ENCODE peak calls at places on chromosomes 3 and 15, in ten cellular contexts. One of them, this sample, is unnamed.

GRCh38 chr3:12508316-12508715 is 24.0 kb downstream of the TSEN2 start:
- DNase-seq in stimulated activated CD4-positive, alpha-beta T cell treated with anti-CD3 and anti-CD28 coated beads, Interleukin-2, amount 100 ng/mL, for 48 hours: no peak
- DNase-seq in NCI-H1105 treated with DMSO at 0.1 percent for 48 hours: no peak
- DNase-seq in NCI-H1092: no peak
- DNase-seq in HS-27A: peak
- DNase-seq in AML-193: no peak
- DNase-seq in ELR: peak
- DNase-seq in NCI-H1930: no peak
- DNase-seq in HCEC 1CT: peak
- DNase-seq in kidney tubule cell: peak
- DNase-seq in this sample: no peak

GRCh38 chr15:45094358-45094730 is 19.6 kb downstream of the DUOX2 start:
- DNase-seq in stimulated activated CD4-positive, alpha-beta T cell treated with anti-CD3 and anti-CD28 coated beads, Interleukin-2, amount 100 ng/mL, for 48 hours: no peak
- DNase-seq in NCI-H1105 treated with DMSO at 0.1 percent for 48 hours: no peak
- DNase-seq in NCI-H1092: no peak
- DNase-seq in HS-27A: no peak
- DNase-seq in AML-193: no peak
- DNase-seq in ELR: peak
- DNase-seq in NCI-H1930: no peak
- DNase-seq in HCEC 1CT: no peak
- DNase-seq in kidney tubule cell: peak
- DNase-seq in this sample: no peak

GRCh38 chr3:102258666-102259227 is 176.1 kb upstream of the ZPLD1 start:
- DNase-seq in stimulated activated CD4-positive, alpha-beta T cell treated with anti-CD3 and anti-CD28 coated beads, Interleukin-2, amount 100 ng/mL, for 48 hours: no peak
- DNase-seq in NCI-H1105 treated with DMSO at 0.1 percent for 48 hours: no peak
- DNase-seq in NCI-H1092: no peak
- DNase-seq in HS-27A: no peak
- DNase-seq in AML-193: no peak
- DNase-seq in ELR: no peak
- DNase-seq in NCI-H1930: no peak
- DNase-seq in HCEC 1CT: no peak
- DNase-seq in kidney tubule cell: peak
- DNase-seq in this sample: no peak

GRCh38 chr3:125479091-125479490 is 40.9 kb downstream of the SNX4 start:
- DNase-seq in stimulated activated CD4-positive, alpha-beta T cell treated with anti-CD3 and anti-CD28 coated beads, Interleukin-2, amount 100 ng/mL, for 48 hours: no peak
- DNase-seq in NCI-H1105 treated with DMSO at 0.1 percent for 48 hours: no peak
- DNase-seq in NCI-H1092: no peak
- DNase-seq in HS-27A: no peak
- DNase-seq in AML-193: no peak
- DNase-seq in ELR: peak
- DNase-seq in NCI-H1930: no peak
- DNase-seq in HCEC 1CT: no peak
- DNase-seq in kidney tubule cell: no peak
- DNase-seq in this sample: no peak

GRCh38 chr3:53259427-53260259 is 3.8 kb upstream of the TKT start:
- DNase-seq in stimulated activated CD4-positive, alpha-beta T cell treated with anti-CD3 and anti-CD28 coated beads, Interleukin-2, amount 100 ng/mL, for 48 hours: no peak
- DNase-seq in NCI-H1105 treated with DMSO at 0.1 percent for 48 hours: no peak
- DNase-seq in NCI-H1092: no peak
- DNase-seq in HS-27A: no peak
- DNase-seq in AML-193: no peak
- DNase-seq in ELR: no peak
- DNase-seq in NCI-H1930: no peak
- DNase-seq in HCEC 1CT: no peak
- DNase-seq in kidney tubule cell: no peak
- DNase-seq in this sample: no peak

GRCh38 chr15:50542051-50542450 is 4.4 kb downstream of the USP50 start:
- DNase-seq in stimulated activated CD4-positive, alpha-beta T cell treated with anti-CD3 and anti-CD28 coated beads, Interleukin-2, amount 100 ng/mL, for 48 hours: no peak
- DNase-seq in NCI-H1105 treated with DMSO at 0.1 percent for 48 hours: no peak
- DNase-seq in NCI-H1092: no peak
- DNase-seq in HS-27A: no peak
- DNase-seq in AML-193: no peak
- DNase-seq in ELR: no peak
- DNase-seq in NCI-H1930: no peak
- DNase-seq in HCEC 1CT: no peak
- DNase-seq in kidney tubule cell: no peak
- DNase-seq in this sample: no peak

GRCh38 chr3:158127250-158128219 is 17.6 kb downstream of the RSRC1 start:
- DNase-seq in stimulated activated CD4-positive, alpha-beta T cell treated with anti-CD3 and anti-CD28 coated beads, Interleukin-2, amount 100 ng/mL, for 48 hours: no peak
- DNase-seq in NCI-H1105 treated with DMSO at 0.1 percent for 48 hours: peak
- DNase-seq in NCI-H1092: no peak
- DNase-seq in HS-27A: no peak
- DNase-seq in AML-193: no peak
- DNase-seq in ELR: peak
- DNase-seq in NCI-H1930: no peak
- DNase-seq in HCEC 1CT: peak
- DNase-seq in kidney tubule cell: peak
- DNase-seq in this sample: no peak

GRCh38 chr3:74630602-74631001 is 16.1 kb upstream of the CNTN3 start:
- DNase-seq in stimulated activated CD4-positive, alpha-beta T cell treated with anti-CD3 and anti-CD28 coated beads, Interleukin-2, amount 100 ng/mL, for 48 hours: no peak
- DNase-seq in NCI-H1105 treated with DMSO at 0.1 percent for 48 hours: no peak
- DNase-seq in NCI-H1092: no peak
- DNase-seq in HS-27A: no peak
- DNase-seq in AML-193: no peak
- DNase-seq in ELR: no peak
- DNase-seq in NCI-H1930: no peak
- DNase-seq in HCEC 1CT: no peak
- DNase-seq in kidney tubule cell: peak
- DNase-seq in this sample: no peak

GRCh38 chr15:48049736-48050135 is 71.1 kb upstream of the SLC24A5 start:
- DNase-seq in stimulated activated CD4-positive, alpha-beta T cell treated with anti-CD3 and anti-CD28 coated beads, Interleukin-2, amount 100 ng/mL, for 48 hours: no peak
- DNase-seq in NCI-H1105 treated with DMSO at 0.1 percent for 48 hours: no peak
- DNase-seq in NCI-H1092: no peak
- DNase-seq in HS-27A: no peak
- DNase-seq in AML-193: no peak
- DNase-seq in ELR: no peak
- DNase-seq in NCI-H1930: no peak
- DNase-seq in HCEC 1CT: no peak
- DNase-seq in kidney tubule cell: no peak
- DNase-seq in this sample: peak

GRCh38 chr3:69791111-69791510 is 51.8 kb downstream of the MITF start:
- DNase-seq in stimulated activated CD4-positive, alpha-beta T cell treated with anti-CD3 and anti-CD28 coated beads, Interleukin-2, amount 100 ng/mL, for 48 hours: no peak
- DNase-seq in NCI-H1105 treated with DMSO at 0.1 percent for 48 hours: no peak
- DNase-seq in NCI-H1092: no peak
- DNase-seq in HS-27A: no peak
- DNase-seq in AML-193: no peak
- DNase-seq in ELR: peak
- DNase-seq in NCI-H1930: no peak
- DNase-seq in HCEC 1CT: peak
- DNase-seq in kidney tubule cell: no peak
- DNase-seq in this sample: no peak

GRCh38 chr15:98856540-98856907 is 151.1 kb downstream of the PGPEP1L start:
- DNase-seq in stimulated activated CD4-positive, alpha-beta T cell treated with anti-CD3 and anti-CD28 coated beads, Interleukin-2, amount 100 ng/mL, for 48 hours: no peak
- DNase-seq in NCI-H1105 treated with DMSO at 0.1 percent for 48 hours: no peak
- DNase-seq in NCI-H1092: no peak
- DNase-seq in HS-27A: peak
- DNase-seq in AML-193: no peak
- DNase-seq in ELR: peak
- DNase-seq in NCI-H1930: no peak
- DNase-seq in HCEC 1CT: peak
- DNase-seq in kidney tubule cell: no peak
- DNase-seq in this sample: no peak

GRCh38 chr3:124409650-124410275 is 320.5 kb upstream of the UMPS start:
- DNase-seq in stimulated activated CD4-positive, alpha-beta T cell treated with anti-CD3 and anti-CD28 coated beads, Interleukin-2, amount 100 ng/mL, for 48 hours: no peak
- DNase-seq in NCI-H1105 treated with DMSO at 0.1 percent for 48 hours: no peak
- DNase-seq in NCI-H1092: no peak
- DNase-seq in HS-27A: peak
- DNase-seq in AML-193: no peak
- DNase-seq in ELR: peak
- DNase-seq in NCI-H1930: no peak
- DNase-seq in HCEC 1CT: no peak
- DNase-seq in kidney tubule cell: peak
- DNase-seq in this sample: no peak

GRCh38 chr3:24505678-24506560 is 11.3 kb upstream of the THRB start:
- DNase-seq in stimulated activated CD4-positive, alpha-beta T cell treated with anti-CD3 and anti-CD28 coated beads, Interleukin-2, amount 100 ng/mL, for 48 hours: no peak
- DNase-seq in NCI-H1105 treated with DMSO at 0.1 percent for 48 hours: no peak
- DNase-seq in NCI-H1092: no peak
- DNase-seq in HS-27A: no peak
- DNase-seq in AML-193: no peak
- DNase-seq in ELR: no peak
- DNase-seq in NCI-H1930: no peak
- DNase-seq in HCEC 1CT: peak
- DNase-seq in kidney tubule cell: no peak
- DNase-seq in this sample: peak

GRCh38 chr3:62835594-62836236 is 39.5 kb downstream of the CADPS start:
- DNase-seq in stimulated activated CD4-positive, alpha-beta T cell treated with anti-CD3 and anti-CD28 coated beads, Interleukin-2, amount 100 ng/mL, for 48 hours: no peak
- DNase-seq in NCI-H1105 treated with DMSO at 0.1 percent for 48 hours: no peak
- DNase-seq in NCI-H1092: no peak
- DNase-seq in HS-27A: no peak
- DNase-seq in AML-193: no peak
- DNase-seq in ELR: no peak
- DNase-seq in NCI-H1930: peak
- DNase-seq in HCEC 1CT: no peak
- DNase-seq in kidney tubule cell: no peak
- DNase-seq in this sample: no peak

GRCh38 chr3:121660356-121661171 is at the start of gene HCLS1:
- DNase-seq in stimulated activated CD4-positive, alpha-beta T cell treated with anti-CD3 and anti-CD28 coated beads, Interleukin-2, amount 100 ng/mL, for 48 hours: peak
- DNase-seq in NCI-H1105 treated with DMSO at 0.1 percent for 48 hours: no peak
- DNase-seq in NCI-H1092: no peak
- DNase-seq in HS-27A: no peak
- DNase-seq in AML-193: peak
- DNase-seq in ELR: peak
- DNase-seq in NCI-H1930: no peak
- DNase-seq in HCEC 1CT: no peak
- DNase-seq in kidney tubule cell: no peak
- DNase-seq in this sample: no peak

GRCh38 chr3:147367676-147368075 is 38.7 kb downstream of the ZIC4 start:
- DNase-seq in stimulated activated CD4-positive, alpha-beta T cell treated with anti-CD3 and anti-CD28 coated beads, Interleukin-2, amount 100 ng/mL, for 48 hours: no peak
- DNase-seq in NCI-H1105 treated with DMSO at 0.1 percent for 48 hours: no peak
- DNase-seq in NCI-H1092: no peak
- DNase-seq in HS-27A: no peak
- DNase-seq in AML-193: no peak
- DNase-seq in ELR: no peak
- DNase-seq in NCI-H1930: no peak
- DNase-seq in HCEC 1CT: no peak
- DNase-seq in kidney tubule cell: no peak
- DNase-seq in this sample: peak

GRCh38 chr3:36482259-36482658 is 102.0 kb downstream of the STAC start:
- DNase-seq in stimulated activated CD4-positive, alpha-beta T cell treated with anti-CD3 and anti-CD28 coated beads, Interleukin-2, amount 100 ng/mL, for 48 hours: no peak
- DNase-seq in NCI-H1105 treated with DMSO at 0.1 percent for 48 hours: no peak
- DNase-seq in NCI-H1092: no peak
- DNase-seq in HS-27A: no peak
- DNase-seq in AML-193: peak
- DNase-seq in ELR: no peak
- DNase-seq in NCI-H1930: no peak
- DNase-seq in HCEC 1CT: no peak
- DNase-seq in kidney tubule cell: no peak
- DNase-seq in this sample: no peak

GRCh38 chr3:28835751-28836150 is 445.1 kb upstream of the RBMS3 start:
- DNase-seq in stimulated activated CD4-positive, alpha-beta T cell treated with anti-CD3 and anti-CD28 coated beads, Interleukin-2, amount 100 ng/mL, for 48 hours: no peak
- DNase-seq in NCI-H1105 treated with DMSO at 0.1 percent for 48 hours: peak
- DNase-seq in NCI-H1092: no peak
- DNase-seq in HS-27A: no peak
- DNase-seq in AML-193: no peak
- DNase-seq in ELR: peak
- DNase-seq in NCI-H1930: no peak
- DNase-seq in HCEC 1CT: no peak
- DNase-seq in kidney tubule cell: peak
- DNase-seq in this sample: no peak

GRCh38 chr3:126216416-126216815 is 36.0 kb upstream of the ALDH1L1 start:
- DNase-seq in stimulated activated CD4-positive, alpha-beta T cell treated with anti-CD3 and anti-CD28 coated beads, Interleukin-2, amount 100 ng/mL, for 48 hours: no peak
- DNase-seq in NCI-H1105 treated with DMSO at 0.1 percent for 48 hours: no peak
- DNase-seq in NCI-H1092: no peak
- DNase-seq in HS-27A: peak
- DNase-seq in AML-193: no peak
- DNase-seq in ELR: peak
- DNase-seq in NCI-H1930: no peak
- DNase-seq in HCEC 1CT: peak
- DNase-seq in kidney tubule cell: peak
- DNase-seq in this sample: no peak

GRCh38 chr3:64166584-64167155 is 58.6 kb downstream of the PRICKLE2 start:
- DNase-seq in stimulated activated CD4-positive, alpha-beta T cell treated with anti-CD3 and anti-CD28 coated beads, Interleukin-2, amount 100 ng/mL, for 48 hours: no peak
- DNase-seq in NCI-H1105 treated with DMSO at 0.1 percent for 48 hours: no peak
- DNase-seq in NCI-H1092: no peak
- DNase-seq in HS-27A: no peak
- DNase-seq in AML-193: peak
- DNase-seq in ELR: no peak
- DNase-seq in NCI-H1930: no peak
- DNase-seq in HCEC 1CT: no peak
- DNase-seq in kidney tubule cell: no peak
- DNase-seq in this sample: no peak

GRCh38 chr3:128432301-128432897 is 34.3 kb downstream of the DNAJB8 start:
- DNase-seq in stimulated activated CD4-positive, alpha-beta T cell treated with anti-CD3 and anti-CD28 coated beads, Interleukin-2, amount 100 ng/mL, for 48 hours: no peak
- DNase-seq in NCI-H1105 treated with DMSO at 0.1 percent for 48 hours: peak
- DNase-seq in NCI-H1092: no peak
- DNase-seq in HS-27A: no peak
- DNase-seq in AML-193: no peak
- DNase-seq in ELR: no peak
- DNase-seq in NCI-H1930: no peak
- DNase-seq in HCEC 1CT: no peak
- DNase-seq in kidney tubule cell: no peak
- DNase-seq in this sample: no peak

GRCh38 chr3:48285132-48285531 is 44.2 kb downstream of the ZNF589 start:
- DNase-seq in stimulated activated CD4-positive, alpha-beta T cell treated with anti-CD3 and anti-CD28 coated beads, Interleukin-2, amount 100 ng/mL, for 48 hours: no peak
- DNase-seq in NCI-H1105 treated with DMSO at 0.1 percent for 48 hours: no peak
- DNase-seq in NCI-H1092: no peak
- DNase-seq in HS-27A: peak
- DNase-seq in AML-193: no peak
- DNase-seq in ELR: no peak
- DNase-seq in NCI-H1930: no peak
- DNase-seq in HCEC 1CT: no peak
- DNase-seq in kidney tubule cell: no peak
- DNase-seq in this sample: no peak

GRCh38 chr3:23712095-23712494 is 93.7 kb upstream of the UBE2E1 start:
- DNase-seq in stimulated activated CD4-positive, alpha-beta T cell treated with anti-CD3 and anti-CD28 coated beads, Interleukin-2, amount 100 ng/mL, for 48 hours: no peak
- DNase-seq in NCI-H1105 treated with DMSO at 0.1 percent for 48 hours: no peak
- DNase-seq in NCI-H1092: no peak
- DNase-seq in HS-27A: no peak
- DNase-seq in AML-193: no peak
- DNase-seq in ELR: peak
- DNase-seq in NCI-H1930: no peak
- DNase-seq in HCEC 1CT: no peak
- DNase-seq in kidney tubule cell: peak
- DNase-seq in this sample: no peak

GRCh38 chr15:101439920-101440319 is 49.6 kb downstream of the PCSK6 start:
- DNase-seq in stimulated activated CD4-positive, alpha-beta T cell treated with anti-CD3 and anti-CD28 coated beads, Interleukin-2, amount 100 ng/mL, for 48 hours: no peak
- DNase-seq in NCI-H1105 treated with DMSO at 0.1 percent for 48 hours: no peak
- DNase-seq in NCI-H1092: no peak
- DNase-seq in HS-27A: no peak
- DNase-seq in AML-193: no peak
- DNase-seq in ELR: peak
- DNase-seq in NCI-H1930: no peak
- DNase-seq in HCEC 1CT: peak
- DNase-seq in kidney tubule cell: no peak
- DNase-seq in this sample: no peak